ENCODE peak calls at places on chromosomes 2 and 18, in six cellular contexts. One of them, this sample, is unnamed. For H3K4me1 and H3K36me3, the result is how much of the 10 kb centered on the place peaks cover.

GRCh38 chr18:22211660-22212059 is 42.3 kb downstream of the GATA6 start:
- DNase-seq in lung: no peak
- DNase-seq in uterus: no peak
- DNase-seq in neuronal stem cell: no peak
- DNase-seq in mucosa of descending colon: no peak
- DNase-seq in tibial nerve: no peak
- DNase-seq in this sample: no peak

GRCh38 chr18:28766027-28766426 is 589.1 kb upstream of the CDH2 start:
- DNase-seq in lung: no peak
- DNase-seq in uterus: no peak
- DNase-seq in neuronal stem cell: no peak
- DNase-seq in mucosa of descending colon: no peak
- DNase-seq in tibial nerve: no peak
- DNase-seq in this sample: no peak

GRCh38 chr2:61045999-61046398 is 19.7 kb upstream of the SANBR start:
- DNase-seq in lung: no peak
- DNase-seq in uterus: no peak
- DNase-seq in neuronal stem cell: no peak
- DNase-seq in mucosa of descending colon: no peak
- DNase-seq in tibial nerve: no peak
- DNase-seq in this sample: no peak

GRCh38 chr18:21194871-21195771 is 46.9 kb upstream of the GREB1L start:
- DNase-seq in lung: no peak
- DNase-seq in uterus: no peak
- DNase-seq in neuronal stem cell: peak
- DNase-seq in mucosa of descending colon: no peak
- DNase-seq in tibial nerve: no peak
- DNase-seq in this sample: no peak

GRCh38 chr18:78664048-78664447 is 315.6 kb upstream of the SALL3 start:
- DNase-seq in lung: no peak
- DNase-seq in uterus: no peak
- DNase-seq in neuronal stem cell: no peak
- DNase-seq in mucosa of descending colon: no peak
- DNase-seq in tibial nerve: no peak
- DNase-seq in this sample: no peak

GRCh38 chr2:114127372-114127771 is 237.5 kb downstream of the ACTR3 start:
- DNase-seq in lung: no peak
- DNase-seq in uterus: no peak
- DNase-seq in neuronal stem cell: no peak
- DNase-seq in mucosa of descending colon: no peak
- DNase-seq in tibial nerve: no peak
- DNase-seq in this sample: no peak

GRCh38 chr18:43863180-43863579 is 585.9 kb upstream of the SYT4 start:
- DNase-seq in lung: no peak
- DNase-seq in uterus: no peak
- DNase-seq in neuronal stem cell: no peak
- DNase-seq in mucosa of descending colon: no peak
- DNase-seq in tibial nerve: no peak
- DNase-seq in this sample: no peak

GRCh38 chr2:106208874-106209273 is 14.8 kb upstream of the UXS1 start:
- DNase-seq in lung: no peak
- DNase-seq in uterus: no peak
- DNase-seq in neuronal stem cell: no peak
- DNase-seq in mucosa of descending colon: no peak
- DNase-seq in tibial nerve: no peak
- DNase-seq in this sample: no peak

GRCh38 chr2:49028101-49028500 is 126.2 kb downstream of the FSHR start:
- DNase-seq in lung: no peak
- DNase-seq in uterus: no peak
- DNase-seq in neuronal stem cell: no peak
- DNase-seq in mucosa of descending colon: no peak
- DNase-seq in tibial nerve: no peak
- DNase-seq in this sample: no peak

GRCh38 chr2:240935101-240935876 is 29.2 kb downstream of the CROCC2 start:
- DNase-seq in lung: no peak
- DNase-seq in uterus: peak
- DNase-seq in neuronal stem cell: no peak
- DNase-seq in mucosa of descending colon: no peak
- DNase-seq in tibial nerve: peak
- DNase-seq in this sample: peak

GRCh38 chr2:134273240-134273983 is 19.5 kb downstream of the MGAT5 start:
- DNase-seq in lung: no peak
- DNase-seq in uterus: no peak
- DNase-seq in neuronal stem cell: no peak
- DNase-seq in mucosa of descending colon: no peak
- DNase-seq in tibial nerve: no peak
- DNase-seq in this sample: no peak

GRCh38 chr2:98378901-98379300 is 32.6 kb downstream of the CNGA3 start:
- DNase-seq in lung: peak
- DNase-seq in uterus: no peak
- DNase-seq in neuronal stem cell: no peak
- DNase-seq in mucosa of descending colon: no peak
- DNase-seq in tibial nerve: no peak
- DNase-seq in this sample: no peak

GRCh38 chr2:101179982-101180381 is 28.8 kb upstream of the TBC1D8 start:
- DNase-seq in lung: no peak
- DNase-seq in uterus: no peak
- DNase-seq in neuronal stem cell: no peak
- DNase-seq in mucosa of descending colon: no peak
- DNase-seq in tibial nerve: no peak
- DNase-seq in this sample: no peak

GRCh38 chr2:63840081-63840784 is 1.5 kb upstream of the UGP2 start:
- DNase-seq in lung: peak
- DNase-seq in uterus: no peak
- DNase-seq in neuronal stem cell: peak
- DNase-seq in mucosa of descending colon: peak
- DNase-seq in tibial nerve: no peak
- DNase-seq in this sample: no peak

GRCh38 chr2:36060133-36060532 is 295.4 kb upstream of the CRIM1 start:
- DNase-seq in lung: no peak
- DNase-seq in uterus: no peak
- DNase-seq in neuronal stem cell: no peak
- DNase-seq in mucosa of descending colon: no peak
- DNase-seq in tibial nerve: no peak
- DNase-seq in this sample: no peak

GRCh38 chr2:69177785-69178636 is 165.0 kb downstream of the ANTXR1 start:
- DNase-seq in lung: peak
- DNase-seq in uterus: peak
- DNase-seq in neuronal stem cell: peak
- DNase-seq in mucosa of descending colon: peak
- DNase-seq in tibial nerve: peak
- DNase-seq in this sample: peak

GRCh38 chr2:102657770-102658169 is 38.4 kb downstream of the SLC9A2 start:
- DNase-seq in lung: no peak
- DNase-seq in uterus: no peak
- DNase-seq in neuronal stem cell: no peak
- DNase-seq in mucosa of descending colon: no peak
- DNase-seq in tibial nerve: no peak
- DNase-seq in this sample: no peak

GRCh38 chr2:234500394-234501006 is 3.6 kb upstream of the ARL4C start:
- DNase-seq in lung: peak
- DNase-seq in uterus: no peak
- DNase-seq in neuronal stem cell: no peak
- DNase-seq in mucosa of descending colon: peak
- DNase-seq in tibial nerve: no peak
- DNase-seq in this sample: peak

GRCh38 chr2:50444286-50444685 is 587.6 kb downstream of the NRXN1 start:
- DNase-seq in lung: no peak
- DNase-seq in uterus: no peak
- DNase-seq in neuronal stem cell: no peak
- DNase-seq in mucosa of descending colon: no peak
- DNase-seq in tibial nerve: no peak
- DNase-seq in this sample: peak

GRCh38 chr2:18987592-18988073 is 370.8 kb downstream of the OSR1 start:
- DNase-seq in lung: peak
- DNase-seq in uterus: peak
- DNase-seq in neuronal stem cell: no peak
- DNase-seq in mucosa of descending colon: peak
- DNase-seq in tibial nerve: peak
- DNase-seq in this sample: peak

GRCh38 chr2:151999058-151999457 is 99.8 kb downstream of the CACNB4 start:
- DNase-seq in lung: peak
- DNase-seq in uterus: no peak
- DNase-seq in neuronal stem cell: peak
- DNase-seq in mucosa of descending colon: peak
- DNase-seq in tibial nerve: no peak
- DNase-seq in this sample: peak

GRCh38 chr18:48931680-48932461 is 18.9 kb downstream of the SMAD7 start:
- DNase-seq in lung: no peak
- DNase-seq in uterus: no peak
- DNase-seq in neuronal stem cell: no peak
- DNase-seq in mucosa of descending colon: no peak
- DNase-seq in tibial nerve: no peak
- DNase-seq in this sample: no peak

GRCh38 chr2:98393354-98393753 is 47.1 kb downstream of the CNGA3 start:
- DNase-seq in lung: no peak
- DNase-seq in uterus: no peak
- DNase-seq in neuronal stem cell: no peak
- DNase-seq in mucosa of descending colon: no peak
- DNase-seq in tibial nerve: no peak
- DNase-seq in this sample: no peak

GRCh38 chr2:56012216-56012615 is 88.6 kb upstream of the EFEMP1 start:
- DNase-seq in lung: no peak
- DNase-seq in uterus: no peak
- DNase-seq in neuronal stem cell: no peak
- DNase-seq in mucosa of descending colon: no peak
- DNase-seq in tibial nerve: no peak
- DNase-seq in this sample: no peak
- H3K4me1 ChIP-seq in lung: under half
- H3K4me1 ChIP-seq in uterus: under half
- H3K4me1 ChIP-seq in neuronal stem cell: under half
- H3K4me1 ChIP-seq in mucosa of descending colon: under half
- H3K4me1 ChIP-seq in tibial nerve: under half
- H3K4me1 ChIP-seq in this sample: under half

GRCh38 chr18:56162316-56162715 is 476.1 kb downstream of the TXNL1 start:
- DNase-seq in lung: no peak
- DNase-seq in uterus: no peak
- DNase-seq in neuronal stem cell: no peak
- DNase-seq in mucosa of descending colon: no peak
- DNase-seq in tibial nerve: no peak
- DNase-seq in this sample: no peak

GRCh38 chr18:56162871-56163270 is 475.5 kb downstream of the TXNL1 start:
- DNase-seq in lung: no peak
- DNase-seq in uterus: no peak
- DNase-seq in neuronal stem cell: no peak
- DNase-seq in mucosa of descending colon: no peak
- DNase-seq in tibial nerve: no peak
- DNase-seq in this sample: no peak

GRCh38 chr18:56168049-56168781 is 470.2 kb downstream of the TXNL1 start:
- DNase-seq in lung: no peak
- DNase-seq in uterus: no peak
- DNase-seq in neuronal stem cell: no peak
- DNase-seq in mucosa of descending colon: no peak
- DNase-seq in tibial nerve: no peak
- DNase-seq in this sample: no peak

GRCh38 chr18:56166914-56167313 is 471.5 kb downstream of the TXNL1 start:
- DNase-seq in lung: no peak
- DNase-seq in uterus: no peak
- DNase-seq in neuronal stem cell: no peak
- DNase-seq in mucosa of descending colon: no peak
- DNase-seq in tibial nerve: no peak
- DNase-seq in this sample: no peak

DNA sequence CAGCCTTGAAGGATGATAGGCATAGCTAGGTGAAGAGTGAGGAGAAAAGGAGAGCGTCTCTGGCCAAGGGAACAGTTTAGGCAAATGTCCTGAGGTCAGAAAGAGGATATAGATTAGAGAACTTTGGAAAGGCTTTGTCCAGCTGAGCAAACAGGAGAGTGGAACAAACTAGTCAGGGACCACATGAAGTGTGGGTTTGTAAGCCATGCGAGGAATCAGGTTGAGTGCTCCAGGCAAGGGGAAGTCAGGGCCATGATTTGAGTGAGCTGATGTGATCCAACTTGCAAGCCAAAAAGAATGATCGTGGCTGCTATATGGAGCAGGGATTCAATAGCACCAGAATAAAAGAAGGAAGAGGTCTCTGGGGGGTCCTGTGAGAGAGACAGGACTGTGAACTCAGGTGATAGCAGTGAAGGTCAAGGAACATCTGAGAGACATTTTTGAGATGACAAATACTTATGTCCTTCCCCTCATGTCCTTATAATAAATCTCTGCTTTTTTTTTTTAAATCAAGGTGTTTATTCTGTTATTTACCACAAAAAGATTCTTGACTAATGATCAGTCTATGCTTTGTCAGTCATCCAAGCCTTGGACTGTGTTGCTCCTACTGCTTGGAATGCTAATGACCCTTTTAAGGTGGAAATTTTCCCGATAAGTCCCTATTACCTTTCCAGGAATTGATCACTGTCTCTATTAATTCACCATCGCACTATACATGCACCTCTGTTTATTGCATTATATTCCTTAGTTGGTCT is 472.6 kb downstream of the TXNL1 start:
- DNase-seq in lung: no peak
- DNase-seq in uterus: no peak
- DNase-seq in neuronal stem cell: no peak
- DNase-seq in mucosa of descending colon: no peak
- DNase-seq in tibial nerve: no peak
- DNase-seq in this sample: no peak
- H3K36me3 ChIP-seq in lung: under half
- H3K36me3 ChIP-seq in uterus: under half
- H3K36me3 ChIP-seq in neuronal stem cell: under half
- H3K36me3 ChIP-seq in mucosa of descending colon: under half
- H3K36me3 ChIP-seq in tibial nerve: under half
- H3K36me3 ChIP-seq in this sample: under half

GRCh38 chr2:183011741-183012140 is 26.5 kb downstream of the NCKAP1 start:
- DNase-seq in lung: no peak
- DNase-seq in uterus: no peak
- DNase-seq in neuronal stem cell: no peak
- DNase-seq in mucosa of descending colon: no peak
- DNase-seq in tibial nerve: no peak
- DNase-seq in this sample: no peak
- H3K4me1 ChIP-seq in lung: under half
- H3K4me1 ChIP-seq in uterus: under half
- H3K4me1 ChIP-seq in neuronal stem cell: under half
- H3K4me1 ChIP-seq in mucosa of descending colon: under half
- H3K4me1 ChIP-seq in tibial nerve: half or more
- H3K4me1 ChIP-seq in this sample: under half

DNA sequence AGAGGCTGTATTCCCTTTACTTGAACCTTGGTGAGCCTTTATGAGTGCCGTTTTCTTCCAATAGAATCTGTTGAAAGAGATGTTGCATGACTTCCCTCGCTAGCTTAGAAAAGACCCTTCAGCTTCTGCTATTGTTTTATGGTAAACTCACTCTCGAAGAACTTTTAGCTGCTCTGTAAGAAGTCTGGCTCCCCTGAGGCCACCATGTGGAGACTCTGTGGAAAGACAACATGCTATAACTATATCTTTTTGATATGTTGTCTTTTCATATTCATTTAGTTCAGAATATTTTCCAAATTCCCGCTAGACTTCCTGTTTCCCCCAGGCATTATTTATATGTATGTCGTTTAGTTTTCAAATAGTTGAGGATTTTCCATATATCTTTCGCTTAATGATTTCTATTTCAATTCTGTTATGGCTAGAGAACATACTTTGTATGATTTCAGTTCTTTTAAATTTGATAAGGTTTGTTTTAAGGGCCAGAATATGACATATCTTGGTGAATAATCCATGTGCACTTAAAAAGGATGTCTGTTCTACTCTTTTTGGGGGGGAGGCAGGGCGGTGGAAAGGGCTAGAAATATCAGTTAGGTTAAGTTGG is 64.1 kb downstream of the PTPN4 start:
- DNase-seq in lung: no peak
- DNase-seq in uterus: no peak
- DNase-seq in neuronal stem cell: no peak
- DNase-seq in mucosa of descending colon: no peak
- DNase-seq in tibial nerve: no peak
- DNase-seq in this sample: peak
- H3K36me3 ChIP-seq in lung: under half
- H3K36me3 ChIP-seq in uterus: under half
- H3K36me3 ChIP-seq in neuronal stem cell: under half
- H3K36me3 ChIP-seq in mucosa of descending colon: under half
- H3K36me3 ChIP-seq in tibial nerve: under half
- H3K36me3 ChIP-seq in this sample: under half

This sample was measured in HAP-1.